ENCODE peak calls at places on chromosomes 1 and 21, in four cellular contexts. N, O, P and I are unnamed samples. For H3K4me1, the result is how much of the 10 kb centered on the place peaks cover.

GRCh38 chr1:13757693-13758092 is 57.7 kb downstream of the PRDM2 start:
- DNase-seq in N (no peak), O (no peak), P (no peak), I (no peak)

GRCh38 chr1:163084330-163084729 is 15.2 kb downstream of the RGS4 start:
- DNase-seq in N (no peak), O (no peak), P (no peak), I (no peak)

GRCh38 chr1:172699111-172699510 is 40.2 kb downstream of the FASLG start:
- DNase-seq in N (no peak), O (no peak), P (peak), I (peak)

GRCh38 chr1:83850849-83851248 is 148.1 kb downstream of the TTLL7 start:
- DNase-seq in N (no peak), O (no peak), P (no peak), I (no peak)

GRCh38 chr1:232968965-232969364 is 18.6 kb downstream of the NTPCR start:
- DNase-seq in N (no peak), O (no peak), P (no peak), I (no peak)

GRCh38 chr21:16330340-16331319 is 600.8 kb downstream of the USP25 start:
- DNase-seq in N (no peak), O (no peak), P (peak), I (no peak)

GRCh38 chr1:57165546-57165945 is 199.7 kb upstream of the C8B start:
- DNase-seq in N (no peak), O (no peak), P (no peak), I (no peak)

GRCh38 chr1:213244664-213245091 is 193.6 kb downstream of the RPS6KC1 start:
- DNase-seq in N (peak), O (no peak), P (peak), I (no peak)

GRCh38 chr21:24903954-24904635 is 703.2 kb downstream of the MRPL39 start:
- DNase-seq in N (no peak), O (no peak), P (no peak), I (no peak)

GRCh38 chr1:208048904-208049303 is 138.0 kb upstream of the CD34 start:
- DNase-seq in N (no peak), O (no peak), P (no peak), I (no peak)

GRCh38 chr1:151130837-151131586 is 15.4 kb downstream of the SEMA6C start:
- DNase-seq in N (peak), O (peak), P (peak), I (peak)

GRCh38 chr1:155062702-155063411 is 683 bp upstream of the EFNA4 start:
- DNase-seq in N (peak), O (no peak), P (peak), I (peak)

GRCh38 chr21:31554511-31555022 is 104.9 kb upstream of the SOD1 start:
- DNase-seq in N (no peak), O (no peak), P (no peak), I (no peak)

GRCh38 chr1:8740034-8740449 is 77.4 kb downstream of the RERE start:
- DNase-seq in N (no peak), O (no peak), P (no peak), I (no peak)

GRCh38 chr1:185317886-185318310 is 855 bp upstream of the IVNS1ABP start:
- DNase-seq in N (peak), O (peak), P (peak), I (peak)

GRCh38 chr1:91624331-91624730 is 123.7 kb downstream of the CDC7 start:
- DNase-seq in N (no peak), O (no peak), P (no peak), I (no peak)

GRCh38 chr1:173161510-173162221 is 45.5 kb downstream of the TNFSF4 start:
- DNase-seq in N (no peak), O (no peak), P (no peak), I (no peak)

GRCh38 chr1:105072446-105072845 is 1322.7 kb downstream of the AMY1C start:
- DNase-seq in N (no peak), O (no peak), P (no peak), I (no peak)

GRCh38 chr1:113887776-113888175 is 395 bp upstream of the BCL2L15 start:
- DNase-seq in N (no peak), O (no peak), P (no peak), I (no peak)

GRCh38 chr21:15868940-15869339 is 139.2 kb downstream of the USP25 start:
- DNase-seq in N (no peak), O (no peak), P (no peak), I (no peak)

GRCh38 chr1:204289280-204289679 is 70.4 kb downstream of the PLEKHA6 start:
- DNase-seq in N (no peak), O (no peak), P (no peak), I (no peak)

GRCh38 chr21:31363720-31364119 is 19.7 kb upstream of the TIAM1 start:
- DNase-seq in N (no peak), O (no peak), P (peak), I (no peak)

GRCh38 chr1:103460496-103460895 is 65.0 kb upstream of the RNPC3 start:
- DNase-seq in N (no peak), O (no peak), P (no peak), I (no peak)

GRCh38 chr1:78170845-78171244 is 125.1 kb downstream of the GIPC2 start:
- DNase-seq in N (no peak), O (no peak), P (no peak), I (no peak)

GRCh38 chr1:31959941-31960340 is 21.8 kb upstream of the PTP4A2 start:
- DNase-seq in N (peak), O (no peak), P (no peak), I (no peak)

GRCh38 chr1:21149862-21150432 is 26.8 kb downstream of the EIF4G3 start:
- DNase-seq in N (no peak), O (no peak), P (no peak), I (no peak)

GRCh38 chr1:19154876-19155275 is 55.2 kb downstream of the UBR4 start:
- DNase-seq in N (no peak), O (no peak), P (no peak), I (no peak)

GRCh38 chr1:119909890-119910596 is 13.7 kb upstream of the ADAM30 start:
- DNase-seq in N (no peak), O (no peak), P (no peak), I (no peak)

GRCh38 chr1:115340879-115341278 is 2.8 kb upstream of the NGF start:
- DNase-seq in N (no peak), O (no peak), P (no peak), I (no peak)

GRCh38 chr1:37399830-37400790 is 74.3 kb upstream of the ZC3H12A start:
- DNase-seq in N (no peak), O (no peak), P (no peak), I (no peak)

GRCh38 chr1:178273707-178274410 is 180.0 kb downstream of the RASAL2 start:
- DNase-seq in N (no peak), O (no peak), P (no peak), I (no peak)

GRCh38 chr21:35768187-35768586 is 292.1 kb downstream of the SETD4 start:
- DNase-seq in N (no peak), O (no peak), P (no peak), I (no peak)

GRCh38 chr1:165073402-165074007 is 283.0 kb downstream of the LMX1A start:
- DNase-seq in N (no peak), O (no peak), P (no peak), I (no peak)

GRCh38 chr1:230866171-230866811 is 2.0 kb downstream of the C1orf198 start:
- DNase-seq in N (no peak), O (no peak), P (no peak), I (no peak)

GRCh38 chr1:17873007-17873675 is 118.0 kb downstream of the ACTL8 start:
- DNase-seq in N (no peak), O (no peak), P (no peak), I (no peak)

GRCh38 chr1:153655333-153655732 is 3.2 kb upstream of the SNAPIN start:
- DNase-seq in N (no peak), O (no peak), P (no peak), I (no peak)

GRCh38 chr1:14321413-14321812 is 277.1 kb upstream of the KAZN start:
- DNase-seq in N (no peak), O (no peak), P (no peak), I (no peak)

GRCh38 chr21:44547656-44548331 is 3.5 kb downstream of the KRTAP10-2 start:
- DNase-seq in N (no peak), O (no peak), P (peak), I (peak)

DNA sequence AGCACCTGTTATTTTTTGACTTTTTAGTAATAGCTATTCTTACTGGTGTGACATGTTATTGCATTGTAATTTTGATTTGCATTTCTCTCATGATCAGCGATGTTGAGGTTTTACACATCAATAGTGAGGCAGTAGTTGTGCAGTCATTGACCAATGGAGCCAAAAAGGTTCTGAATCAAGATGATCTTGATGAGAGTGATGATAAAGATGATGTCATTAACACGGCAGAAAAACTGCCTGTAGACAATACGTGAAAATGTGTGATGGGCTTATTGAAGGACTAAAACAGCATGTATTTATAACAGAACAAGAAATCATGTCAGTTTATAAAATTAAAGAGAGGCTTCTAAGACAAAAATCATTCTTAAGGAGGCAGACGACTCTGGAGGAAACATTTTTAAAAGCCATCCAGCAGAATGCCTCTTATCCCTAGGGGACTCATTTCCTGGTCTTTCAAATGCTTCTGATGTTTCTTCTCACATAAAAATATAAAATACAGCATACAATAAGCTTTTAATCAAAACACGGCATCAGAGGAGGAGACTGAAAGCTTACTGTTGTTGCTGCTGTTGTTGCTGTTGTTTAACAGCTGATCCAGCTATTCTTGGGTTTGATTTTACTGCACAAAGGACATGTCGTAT is 400.4 kb downstream of the LTN1 start:
- DNase-seq in N (no peak), O (no peak), P (no peak), I (no peak)
- H3K4me3 ChIP-seq in N (no peak), O (no peak), P (no peak), I (no peak)

GRCh38 chr21:34362670-34363069 is 1.1 kb upstream of the KCNE2 start:
- DNase-seq in N (no peak), O (no peak), P (no peak), I (no peak)
- H3K4me1 ChIP-seq in N (under half), O (under half), P (under half), I (under half)

GRCh38 chr1:110150330-110151174 is at the start of gene SLC6A17:
- DNase-seq in N (no peak), O (no peak), P (no peak), I (no peak)
- H3K4me3 ChIP-seq in N (no peak), O (peak), P (no peak), I (no peak)

GRCh38 chr1:242132446-242132845 is 133.5 kb upstream of the MAP1LC3C start:
- DNase-seq in N (no peak), O (no peak), P (no peak), I (no peak)

GRCh38 chr1:242129103-242129502 is 130.2 kb upstream of the MAP1LC3C start:
- DNase-seq in N (no peak), O (no peak), P (no peak), I (no peak)

DNA sequence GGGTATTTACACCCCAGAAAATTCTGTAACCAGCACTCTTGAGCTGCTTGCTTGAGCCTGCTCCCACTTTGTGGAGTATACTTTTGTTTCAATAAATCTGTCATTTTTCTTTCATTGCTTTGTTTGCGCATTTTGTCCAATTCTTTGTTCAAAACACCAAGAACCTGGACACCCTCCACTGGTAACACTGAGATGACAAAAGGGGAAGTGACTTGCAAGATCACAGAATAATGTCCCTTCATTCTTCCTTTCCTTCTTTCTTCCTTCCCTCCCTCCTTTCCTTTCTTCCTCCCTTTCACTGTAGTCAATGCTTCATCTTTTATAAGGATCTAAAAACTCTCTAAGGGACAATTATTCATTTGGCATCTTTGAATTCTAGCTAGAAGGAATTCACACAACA is 134.5 kb upstream of the MAP1LC3C start:
- DNase-seq in N (no peak), O (no peak), P (no peak), I (no peak)
- H3K4me1 ChIP-seq in N (under half), O (under half), P (under half), I (under half)

DNA sequence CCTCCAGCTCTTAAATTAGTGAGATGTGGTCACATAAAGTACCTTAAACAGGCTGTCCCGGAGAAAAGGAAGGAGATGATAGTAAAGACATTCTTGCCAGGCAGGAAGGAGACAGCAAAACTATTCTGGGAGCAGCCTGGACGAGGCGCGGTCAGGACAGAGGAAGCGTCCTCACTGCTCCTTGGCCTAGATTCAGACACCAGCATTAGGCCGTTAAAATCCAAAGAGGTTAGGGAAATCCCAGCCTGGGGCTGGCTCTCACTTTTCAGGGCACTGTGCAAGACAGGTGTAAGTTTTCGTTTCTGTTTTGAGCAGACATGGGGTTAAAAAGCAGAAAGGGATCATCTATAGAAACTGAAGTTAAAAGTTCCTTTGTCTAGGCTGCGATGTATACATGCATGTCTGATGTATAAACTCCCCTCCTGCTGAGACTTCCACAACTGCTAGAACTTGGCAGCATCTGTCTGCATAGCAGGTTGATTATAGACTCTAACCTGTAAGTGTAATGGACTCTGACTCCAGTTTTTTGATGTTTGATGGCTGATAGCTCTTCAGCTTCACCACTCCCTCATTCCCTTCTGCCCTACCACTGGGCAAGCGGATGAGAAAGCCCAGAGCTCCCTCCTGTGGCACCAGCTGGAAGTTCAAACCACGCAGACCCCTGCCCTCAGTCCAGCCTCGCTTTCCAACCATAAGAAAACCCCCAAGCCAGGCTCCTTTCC is 21.5 kb downstream of the STPG1 start:
- DNase-seq in N (peak), O (peak), P (peak), I (peak)
- H3K4me3 ChIP-seq in N (no peak), O (peak), P (peak), I (peak)

GRCh38 chr1:205626216-205626615 is 5.6 kb downstream of the ELK4 start:
- DNase-seq in N (no peak), O (no peak), P (no peak), I (no peak)
- H3K4me1 ChIP-seq in N (under half), O (under half), P (under half), I (half or more)

DNA sequence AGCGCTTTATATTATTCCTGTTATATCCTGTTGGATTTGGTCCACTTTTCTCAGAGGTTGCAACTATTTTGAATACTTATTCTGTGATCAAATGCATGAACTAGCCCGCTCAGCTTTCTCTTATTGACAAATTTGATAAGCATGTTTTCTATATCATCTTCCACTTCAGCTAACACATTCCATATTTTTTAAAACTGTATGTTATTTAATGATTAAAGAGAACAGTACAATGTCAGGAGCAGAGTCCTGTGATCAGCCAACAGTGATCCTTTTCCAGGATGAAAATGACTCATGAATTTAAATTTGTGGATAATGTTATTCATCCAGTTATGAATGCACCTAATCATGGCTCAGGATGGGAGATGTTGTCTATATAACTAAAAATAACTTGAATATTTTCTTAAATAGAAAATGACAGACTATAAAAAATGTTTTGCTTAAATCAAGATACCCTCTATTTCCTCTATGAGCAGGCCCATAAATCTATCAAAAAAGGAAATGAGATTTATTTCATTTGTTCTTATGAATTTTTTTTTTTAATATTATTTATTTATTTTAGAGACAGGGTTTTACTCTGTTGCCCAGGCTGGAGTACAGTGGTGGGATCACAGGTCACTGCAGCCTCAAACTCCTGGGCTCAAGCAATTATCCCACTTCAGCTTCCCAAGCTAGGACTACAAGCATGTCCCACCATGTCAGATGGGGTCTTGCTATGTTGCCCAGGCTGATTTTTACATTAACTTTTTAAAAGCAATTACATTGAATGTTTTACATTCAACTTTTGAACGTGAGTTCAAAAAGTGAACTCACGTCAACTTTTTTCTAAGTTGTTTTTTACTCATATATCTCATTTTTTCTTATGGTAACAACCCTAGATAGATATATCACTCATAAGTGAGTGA is 12.5 kb downstream of the BPNT1 start:
- DNase-seq in N (no peak), O (no peak), P (no peak), I (no peak)
- H3K4me3 ChIP-seq in N (no peak), O (no peak), P (no peak), I (no peak)

DNA sequence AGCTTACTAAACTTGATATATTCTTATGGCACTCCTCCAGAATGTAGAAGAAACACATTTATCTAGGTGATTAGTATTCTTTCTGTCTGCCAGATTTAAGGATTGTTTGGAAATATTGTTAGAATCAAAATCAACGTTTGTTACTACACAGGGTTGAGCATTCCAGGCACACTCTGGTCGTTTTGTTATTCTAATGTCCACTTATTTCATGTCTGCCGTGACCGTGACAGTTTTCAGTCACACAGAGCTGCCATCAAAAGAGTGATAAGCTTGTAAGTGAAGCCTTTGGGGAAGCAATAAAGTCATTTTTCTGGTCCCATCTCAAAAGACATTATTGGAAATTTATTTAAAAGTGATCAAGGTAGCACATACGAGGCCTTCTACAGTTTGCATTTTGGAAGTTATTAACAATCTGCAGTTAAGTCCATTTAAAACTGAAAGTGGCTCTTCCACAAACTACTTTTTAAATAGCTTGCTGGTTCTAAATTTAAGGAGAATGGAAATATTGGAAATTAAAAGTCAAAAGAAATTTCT is 38.0 kb downstream of the NFIA start:
- DNase-seq in N (no peak), O (no peak), P (no peak), I (no peak)
- H3K4me1 ChIP-seq in N (under half), O (half or more), P (under half), I (under half)

DNA sequence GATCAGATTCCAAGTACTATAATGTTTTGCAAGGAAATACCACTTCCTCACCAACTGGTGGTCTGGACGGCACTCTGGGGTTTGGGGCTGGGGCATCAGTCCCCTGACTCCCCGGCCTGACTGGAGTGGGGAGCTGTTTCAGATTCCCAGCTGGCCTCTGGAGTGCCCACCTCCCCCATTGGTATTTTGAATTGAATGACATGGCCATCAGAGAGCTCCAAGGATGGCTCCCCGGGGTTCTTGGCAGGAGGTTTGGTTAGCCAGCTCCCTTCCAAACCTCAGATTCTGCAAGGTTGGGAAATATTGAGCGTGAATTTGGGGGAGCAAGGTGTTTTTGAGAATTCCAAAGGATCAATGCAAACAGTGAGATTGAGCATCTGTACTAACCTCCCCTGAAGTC is 2.2 kb upstream of the INAVA start:
- DNase-seq in N (no peak), O (no peak), P (no peak), I (no peak)
- H3K4me3 ChIP-seq in N (no peak), O (no peak), P (no peak), I (no peak)